ENCODE peak calls at places on chromosome 13, in five cellular contexts. One of them, this sample, is unnamed.
A peak's percentile ranks its signal among the peaks of the same experiment; 100 is the strongest.

GRCh38 chr13:93146584-93147292 is 79.9 kb upstream of the GPC6 start:
- DNase-seq in A549: no peak
- DNase-seq in cardiac muscle cell: no peak
- DNase-seq in CD8-positive, alpha-beta T cell: no peak
- DNase-seq in CD8-positive, alpha-beta memory T cell: no peak
- DNase-seq in this sample: no peak

GRCh38 chr13:98919566-98919965 is 58.3 kb downstream of the DOCK9 start:
- DNase-seq in A549: no peak
- DNase-seq in cardiac muscle cell: no peak
- DNase-seq in CD8-positive, alpha-beta T cell: no peak
- DNase-seq in CD8-positive, alpha-beta memory T cell: no peak
- DNase-seq in this sample: no peak

GRCh38 chr13:97221046-97221445 is 1.1 kb upstream of the MBNL2 start:
- DNase-seq in A549: no peak
- DNase-seq in cardiac muscle cell: no peak
- DNase-seq in CD8-positive, alpha-beta T cell: no peak
- DNase-seq in CD8-positive, alpha-beta memory T cell: no peak
- DNase-seq in this sample: no peak

GRCh38 chr13:24606486-24607170 is 73.6 kb upstream of the ATP12A start:
- DNase-seq in A549: no peak
- DNase-seq in cardiac muscle cell: no peak
- DNase-seq in CD8-positive, alpha-beta T cell: no peak
- DNase-seq in CD8-positive, alpha-beta memory T cell: no peak
- DNase-seq in this sample: no peak

GRCh38 chr13:52846567-52847321 is 1.7 kb downstream of the PCDH8 start:
- DNase-seq in A549: no peak
- DNase-seq in cardiac muscle cell: peak; percentile 90
- DNase-seq in CD8-positive, alpha-beta T cell: no peak
- DNase-seq in CD8-positive, alpha-beta memory T cell: no peak
- DNase-seq in this sample: no peak

GRCh38 chr13:80931118-80931517 is 590.2 kb upstream of the SPRY2 start:
- DNase-seq in A549: no peak
- DNase-seq in cardiac muscle cell: no peak
- DNase-seq in CD8-positive, alpha-beta T cell: no peak
- DNase-seq in CD8-positive, alpha-beta memory T cell: no peak
- DNase-seq in this sample: no peak

GRCh38 chr13:110062077-110062776 is 244.7 kb downstream of the COL4A1 start:
- DNase-seq in A549: no peak
- DNase-seq in cardiac muscle cell: no peak
- DNase-seq in CD8-positive, alpha-beta T cell: no peak
- DNase-seq in CD8-positive, alpha-beta memory T cell: no peak
- DNase-seq in this sample: no peak

GRCh38 chr13:61086052-61086451 is 329.6 kb downstream of the PCDH20 start:
- DNase-seq in A549: no peak
- DNase-seq in cardiac muscle cell: no peak
- DNase-seq in CD8-positive, alpha-beta T cell: no peak
- DNase-seq in CD8-positive, alpha-beta memory T cell: no peak
- DNase-seq in this sample: no peak

GRCh38 chr13:73779881-73780280 is 354.3 kb downstream of the KLF12 start:
- DNase-seq in A549: no peak
- DNase-seq in cardiac muscle cell: no peak
- DNase-seq in CD8-positive, alpha-beta T cell: no peak
- DNase-seq in CD8-positive, alpha-beta memory T cell: no peak
- DNase-seq in this sample: no peak

GRCh38 chr13:23087884-23088283 is 92.9 kb upstream of the SGCG start:
- DNase-seq in A549: peak; percentile 13
- DNase-seq in cardiac muscle cell: peak; percentile 28
- DNase-seq in CD8-positive, alpha-beta T cell: no peak
- DNase-seq in CD8-positive, alpha-beta memory T cell: no peak
- DNase-seq in this sample: no peak

GRCh38 chr13:22369090-22369489 is 698.2 kb downstream of the FGF9 start:
- DNase-seq in A549: no peak
- DNase-seq in cardiac muscle cell: no peak
- DNase-seq in CD8-positive, alpha-beta T cell: no peak
- DNase-seq in CD8-positive, alpha-beta memory T cell: no peak
- DNase-seq in this sample: no peak

GRCh38 chr13:113152894-113153809 is 5.3 kb upstream of the PROZ start:
- DNase-seq in A549: no peak
- DNase-seq in cardiac muscle cell: peak; percentile 71
- DNase-seq in CD8-positive, alpha-beta T cell: no peak
- DNase-seq in CD8-positive, alpha-beta memory T cell: no peak
- DNase-seq in this sample: no peak

GRCh38 chr13:59391696-59392095 is 772.0 kb downstream of the DIAPH3 start:
- DNase-seq in A549: peak; percentile 2
- DNase-seq in cardiac muscle cell: peak; percentile 85
- DNase-seq in CD8-positive, alpha-beta T cell: no peak
- DNase-seq in CD8-positive, alpha-beta memory T cell: peak; percentile 3
- DNase-seq in this sample: peak; percentile 40

GRCh38 chr13:94557836-94558235 is 38.1 kb downstream of the TGDS start:
- DNase-seq in A549: no peak
- DNase-seq in cardiac muscle cell: no peak
- DNase-seq in CD8-positive, alpha-beta T cell: no peak
- DNase-seq in CD8-positive, alpha-beta memory T cell: no peak
- DNase-seq in this sample: no peak

GRCh38 chr13:76319921-76320320 is 566.3 kb downstream of the KCTD12 start:
- DNase-seq in A549: no peak
- DNase-seq in cardiac muscle cell: no peak
- DNase-seq in CD8-positive, alpha-beta T cell: no peak
- DNase-seq in CD8-positive, alpha-beta memory T cell: no peak
- DNase-seq in this sample: no peak

GRCh38 chr13:33798023-33798422 is 19.9 kb upstream of the RFC3 start:
- DNase-seq in A549: no peak
- DNase-seq in cardiac muscle cell: no peak
- DNase-seq in CD8-positive, alpha-beta T cell: no peak
- DNase-seq in CD8-positive, alpha-beta memory T cell: no peak
- DNase-seq in this sample: no peak
- H3K4me3 ChIP-seq in A549: no peak overlapping the region
- H3K4me3 ChIP-seq in cardiac muscle cell: no peak overlapping the region
- H3K4me3 ChIP-seq in CD8-positive, alpha-beta T cell: no peak overlapping the region
- H3K4me3 ChIP-seq in CD8-positive, alpha-beta memory T cell: no peak overlapping the region
- H3K4me3 ChIP-seq in this sample: no peak overlapping the region

GRCh38 chr13:30338331-30338851 is 31.0 kb upstream of the KATNAL1 start:
- DNase-seq in A549: no peak
- DNase-seq in cardiac muscle cell: no peak
- DNase-seq in CD8-positive, alpha-beta T cell: no peak
- DNase-seq in CD8-positive, alpha-beta memory T cell: no peak
- DNase-seq in this sample: no peak
- H3K4me1 ChIP-seq in A549: peaks cover 37% of the 10 kb centered on the region
- H3K4me1 ChIP-seq in cardiac muscle cell: peaks cover 18% of the 10 kb centered on the region
- H3K4me1 ChIP-seq in CD8-positive, alpha-beta T cell: peaks cover 3% of the 10 kb centered on the region
- H3K4me1 ChIP-seq in CD8-positive, alpha-beta memory T cell: peaks cover 4% of the 10 kb centered on the region
- H3K4me1 ChIP-seq in this sample: peaks cover 22% of the 10 kb centered on the region

GRCh38 chr13:85028035-85028434 is 771.2 kb downstream of the SLITRK6 start:
- DNase-seq in A549: no peak
- DNase-seq in cardiac muscle cell: no peak
- DNase-seq in CD8-positive, alpha-beta T cell: no peak
- DNase-seq in CD8-positive, alpha-beta memory T cell: no peak
- DNase-seq in this sample: no peak
- H3K9me3 ChIP-seq in A549: no peaks in the 10 kb centered on the region
- H3K9me3 ChIP-seq in cardiac muscle cell: no peaks in the 10 kb centered on the region
- H3K9me3 ChIP-seq in CD8-positive, alpha-beta T cell: no peaks in the 10 kb centered on the region
- H3K9me3 ChIP-seq in CD8-positive, alpha-beta memory T cell: no peaks in the 10 kb centered on the region
- H3K9me3 ChIP-seq in this sample: peaks cover 10% of the 10 kb centered on the region

GRCh38 chr13:30880151-30880551 is 25.9 kb upstream of the MEDAG start:
- DNase-seq in A549: no peak
- DNase-seq in cardiac muscle cell: no peak
- DNase-seq in CD8-positive, alpha-beta T cell: no peak
- DNase-seq in CD8-positive, alpha-beta memory T cell: no peak
- DNase-seq in this sample: no peak

GRCh38 chr13:30881191-30881651 is 24.9 kb upstream of the MEDAG start:
- DNase-seq in A549: no peak
- DNase-seq in cardiac muscle cell: no peak
- DNase-seq in CD8-positive, alpha-beta T cell: no peak
- DNase-seq in CD8-positive, alpha-beta memory T cell: no peak
- DNase-seq in this sample: no peak

GRCh38 chr13:30881931-30882899 is 23.9 kb upstream of the MEDAG start:
- DNase-seq in A549: no peak
- DNase-seq in cardiac muscle cell: no peak
- DNase-seq in CD8-positive, alpha-beta T cell: no peak
- DNase-seq in CD8-positive, alpha-beta memory T cell: no peak
- DNase-seq in this sample: no peak

GRCh38 chr13:30882996-30883766 is 22.9 kb upstream of the MEDAG start:
- DNase-seq in A549: no peak
- DNase-seq in cardiac muscle cell: no peak
- DNase-seq in CD8-positive, alpha-beta T cell: no peak
- DNase-seq in CD8-positive, alpha-beta memory T cell: no peak
- DNase-seq in this sample: no peak

DNA sequence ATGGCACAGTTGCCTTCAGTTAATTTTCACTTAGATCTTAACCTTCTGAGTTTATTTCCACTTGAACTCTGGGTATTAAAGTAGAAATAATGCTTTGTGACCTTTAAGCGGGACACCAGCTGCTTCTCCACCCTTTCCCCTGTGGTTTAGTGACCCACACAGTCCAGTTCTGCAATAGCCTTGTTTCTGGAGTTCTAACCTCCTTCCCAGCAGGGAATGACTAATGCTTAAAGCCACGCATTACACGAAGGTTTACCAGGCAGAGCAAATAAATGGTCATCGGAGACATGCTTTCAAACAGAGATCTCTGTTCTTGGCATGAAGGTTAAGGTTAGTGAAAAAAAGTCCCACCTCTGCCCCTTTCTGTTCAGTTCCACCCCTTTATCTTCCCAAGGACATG is 25.3 kb upstream of the MEDAG start:
- DNase-seq in A549: peak; percentile 12
- DNase-seq in cardiac muscle cell: no peak
- DNase-seq in CD8-positive, alpha-beta T cell: no peak
- DNase-seq in CD8-positive, alpha-beta memory T cell: no peak
- DNase-seq in this sample: peak; percentile 50
- H3K4me3 ChIP-seq in A549: no peak overlapping the region
- H3K4me3 ChIP-seq in cardiac muscle cell: no peak overlapping the region
- H3K4me3 ChIP-seq in CD8-positive, alpha-beta T cell: no peak overlapping the region
- H3K4me3 ChIP-seq in CD8-positive, alpha-beta memory T cell: no peak overlapping the region
- H3K4me3 ChIP-seq in this sample: no peak overlapping the region

GRCh38 chr13:46586766-46587509 is 34.0 kb downstream of the LRCH1 start:
- DNase-seq in A549: no peak
- DNase-seq in cardiac muscle cell: no peak
- DNase-seq in CD8-positive, alpha-beta T cell: no peak
- DNase-seq in CD8-positive, alpha-beta memory T cell: no peak
- DNase-seq in this sample: no peak
- H3K4me1 ChIP-seq in A549: peaks cover 40% of the 10 kb centered on the region
- H3K4me1 ChIP-seq in cardiac muscle cell: peaks cover 28% of the 10 kb centered on the region
- H3K4me1 ChIP-seq in CD8-positive, alpha-beta T cell: peaks cover 3% of the 10 kb centered on the region
- H3K4me1 ChIP-seq in CD8-positive, alpha-beta memory T cell: peaks cover 15% of the 10 kb centered on the region
- H3K4me1 ChIP-seq in this sample: no peaks in the 10 kb centered on the region

GRCh38 chr13:111256458-111256857 is 64.0 kb upstream of the TEX29 start:
- DNase-seq in A549: no peak
- DNase-seq in cardiac muscle cell: no peak
- DNase-seq in CD8-positive, alpha-beta T cell: no peak
- DNase-seq in CD8-positive, alpha-beta memory T cell: no peak
- DNase-seq in this sample: peak; percentile 47
- H3K9me3 ChIP-seq in A549: no peaks in the 10 kb centered on the region
- H3K9me3 ChIP-seq in cardiac muscle cell: no peaks in the 10 kb centered on the region
- H3K9me3 ChIP-seq in CD8-positive, alpha-beta T cell: no peaks in the 10 kb centered on the region
- H3K9me3 ChIP-seq in CD8-positive, alpha-beta memory T cell: peaks cover 3% of the 10 kb centered on the region
- H3K9me3 ChIP-seq in this sample: peaks cover 5% of the 10 kb centered on the region

GRCh38 chr13:29847501-29847983 is 2.9 kb downstream of the UBL3 start:
- DNase-seq in A549: no peak
- DNase-seq in cardiac muscle cell: peak; percentile 35
- DNase-seq in CD8-positive, alpha-beta T cell: no peak
- DNase-seq in CD8-positive, alpha-beta memory T cell: no peak
- DNase-seq in this sample: no peak
- H3K4me3 ChIP-seq in A549: peak overlapping the region; percentile 65
- H3K4me3 ChIP-seq in cardiac muscle cell: peak overlapping the region; percentile 97
- H3K4me3 ChIP-seq in CD8-positive, alpha-beta T cell: peak overlapping the region; percentile 68
- H3K4me3 ChIP-seq in CD8-positive, alpha-beta memory T cell: peak overlapping the region; percentile 67
- H3K4me3 ChIP-seq in this sample: peak overlapping the region; percentile 72

DNA sequence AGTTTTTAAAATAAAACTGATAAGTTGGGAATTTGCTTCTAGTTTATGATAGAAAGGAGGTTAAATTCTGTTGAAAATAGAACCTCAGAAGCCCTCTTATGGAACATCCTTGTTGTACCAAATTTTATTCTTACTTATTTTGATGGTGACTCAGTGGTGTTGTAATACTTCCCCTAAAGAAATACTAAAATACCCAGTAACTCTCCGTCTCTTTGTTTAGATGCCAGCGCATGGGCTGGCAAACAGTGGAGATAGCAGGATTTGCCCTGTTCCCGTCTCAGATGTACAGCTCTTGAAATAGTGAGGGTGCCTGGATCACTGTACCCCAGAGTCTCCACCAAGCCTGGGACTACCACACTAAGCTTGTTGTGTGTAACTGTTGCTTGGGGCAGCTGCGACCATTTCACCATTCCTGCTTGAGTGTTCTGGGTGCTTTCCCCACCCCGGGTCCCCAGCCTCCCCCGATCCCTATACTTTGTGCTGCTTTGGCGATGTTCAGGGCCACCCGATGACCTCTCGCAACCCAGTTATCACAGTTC is 67.0 kb upstream of the TEX29 start:
- DNase-seq in A549: no peak
- DNase-seq in cardiac muscle cell: no peak
- DNase-seq in CD8-positive, alpha-beta T cell: no peak
- DNase-seq in CD8-positive, alpha-beta memory T cell: no peak
- DNase-seq in this sample: no peak
- H3K4me1 ChIP-seq in A549: no peaks in the 10 kb centered on the region
- H3K4me1 ChIP-seq in cardiac muscle cell: peaks cover 35% of the 10 kb centered on the region
- H3K4me1 ChIP-seq in CD8-positive, alpha-beta T cell: no peaks in the 10 kb centered on the region
- H3K4me1 ChIP-seq in CD8-positive, alpha-beta memory T cell: no peaks in the 10 kb centered on the region
- H3K4me1 ChIP-seq in this sample: peaks cover 14% of the 10 kb centered on the region